ENCODE peak calls at places on chromosomes 11 and 22, in five cellular contexts. J, H, U, W and T are unnamed samples.

GRCh38 chr11:60158666-60159065 is 24.2 kb downstream of the MS4A6A start:
- DNase-seq in W (peak; percentile 26), H (no peak), J (no peak), U (no peak), T (no peak)

GRCh38 chr11:70467196-70468085 is 69.1 kb downstream of the CTTN start:
- DNase-seq in W (peak; percentile 54), U (no peak), H (no peak), J (peak; percentile 88), T (no peak)

GRCh38 chr11:116422976-116423375 is 349.8 kb downstream of the BUD13 start:
- DNase-seq in W (no peak), J (peak; percentile 79), U (no peak), H (no peak), T (no peak)

GRCh38 chr22:47371263-47372090 is 609.0 kb downstream of the TBC1D22A start:
- DNase-seq in U (no peak), W (no peak), J (peak; percentile 3), H (peak; percentile 61), T (peak; percentile 6)

GRCh38 chr11:120210651-120211521 is at the start of gene OAF:
- DNase-seq in W (peak; percentile 78), U (peak; percentile 54), J (peak; percentile 61), H (peak; percentile 85), T (peak; percentile 93)

GRCh38 chr11:58268142-58268541 is at the start of gene OR10W1:
- DNase-seq in H (no peak), U (no peak), J (no peak), W (no peak), T (no peak)

GRCh38 chr22:19526702-19527111 is 2.5 kb upstream of the CLDN5 start:
- DNase-seq in U (no peak), J (no peak), H (no peak), W (no peak), T (no peak)

GRCh38 chr22:27795053-27795452 is 6.5 kb downstream of the MN1 start:
- DNase-seq in H (no peak), U (no peak), W (no peak), J (no peak), T (no peak)

GRCh38 chr11:86172894-86173293 is 71.7 kb upstream of the EED start:
- DNase-seq in H (no peak), U (no peak), W (peak; percentile 41), J (peak; percentile 63), T (no peak)

GRCh38 chr11:1194231-1194976 is 28.5 kb upstream of the MUC5B start:
- DNase-seq in H (peak; percentile 60), W (no peak), U (no peak), J (no peak), T (peak; percentile 78)

GRCh38 chr11:1854949-1855885 is 2.3 kb downstream of the LSP1 start:
- DNase-seq in U (peak; percentile 77), W (no peak), H (no peak), J (no peak), T (no peak)

GRCh38 chr22:35446365-35446764 is 46.4 kb downstream of the MCM5 start:
- DNase-seq in W (peak; percentile 95), J (no peak), U (no peak), H (no peak), T (no peak)

GRCh38 chr11:118051611-118052461 is 25.0 kb upstream of the TMPRSS4 start:
- DNase-seq in J (no peak), W (no peak), U (no peak), H (peak; percentile 87), T (no peak)

GRCh38 chr11:95559899-95560298 is 229.7 kb downstream of the FAM76B start:
- DNase-seq in W (peak; percentile 54), H (no peak), J (no peak), U (no peak), T (no peak)

GRCh38 chr11:2797181-2797711 is 88.3 kb downstream of the CDKN1C start:
- DNase-seq in W (no peak), U (no peak), H (peak; percentile 58), J (peak; percentile 4), T (peak; percentile 58)

GRCh38 chr11:123428221-123428631 is 1.8 kb upstream of the GRAMD1B start:
- DNase-seq in U (no peak), H (no peak), W (no peak), J (no peak), T (no peak)

GRCh38 chr11:58618215-58618614 is 4.2 kb upstream of the CNTF start:
- DNase-seq in U (no peak), H (no peak), J (peak; percentile 11), W (no peak), T (no peak)

GRCh38 chr11:48020092-48020755 is 39.9 kb downstream of the PTPRJ start:
- DNase-seq in J (no peak), W (peak; percentile 58), H (no peak), U (peak; percentile 55), T (peak; percentile 64)

GRCh38 chr11:78514922-78515502 is 59.7 kb downstream of the NARS2 start:
- DNase-seq in J (no peak), H (no peak), W (no peak), U (no peak), T (no peak)

GRCh38 chr11:373716-374551 is 4.6 kb downstream of the B4GALNT4 start:
- DNase-seq in H (no peak), J (no peak), U (no peak), W (no peak), T (no peak)

GRCh38 chr11:36456136-36456535 is 53.9 kb downstream of the TRAF6 start:
- DNase-seq in W (no peak), U (no peak), J (no peak), H (no peak), T (no peak)

GRCh38 chr11:75924966-75925784 is 110.2 kb downstream of the UVRAG start:
- DNase-seq in H (no peak), U (no peak), W (peak; percentile 11), J (no peak), T (no peak)